ENCODE peak calls at places on chromosome 6, in four cellular contexts. K is IMR-90, D is DND-41, X is gastrocnemius medialis. Y is an unnamed sample.

GRCh38 chr6:156828280-156828703 is 51.1 kb downstream of the ARID1B start:
- DNase-seq in K (peak; percentile 91), D (no peak), X (peak; percentile 76), Y (no peak)

GRCh38 chr6:45922728-45923351 is 92.8 kb downstream of the CLIC5 start:
- DNase-seq in K (peak; percentile 61), D (peak; percentile 61), X (peak; percentile 52), Y (peak; percentile 51)

GRCh38 chr6:41171908-41172307 is 9.0 kb upstream of the TREM2 start:
- DNase-seq in K (no peak), D (no peak), X (no peak), Y (no peak)

GRCh38 chr6:5672581-5673011 is 334.1 kb downstream of the NRN1 start:
- DNase-seq in K (peak; percentile 90), D (no peak), X (peak; percentile 51), Y (no peak)

GRCh38 chr6:31572041-31572911 is at the start of gene LTA:
- DNase-seq in K (no peak), D (no peak), X (no peak), Y (no peak)

GRCh38 chr6:124792386-124792785 is 169.9 kb upstream of the RNF217 start:
- DNase-seq in K (no peak), D (no peak), X (no peak), Y (no peak)

GRCh38 chr6:127516676-127517273 is 2.4 kb downstream of the MTCL3 start:
- DNase-seq in K (peak; percentile 57), D (peak; percentile 49), X (no peak), Y (peak; percentile 20)

GRCh38 chr6:166586424-166587156 is at the start of gene RAMACL:
- DNase-seq in K (no peak), D (peak; percentile 20), X (no peak), Y (peak; percentile 36)

GRCh38 chr6:163554032-163554431 is 139.5 kb downstream of the QKI start:
- DNase-seq in K (no peak), D (no peak), X (no peak), Y (no peak)

GRCh38 chr6:37785002-37785687 is 34.4 kb upstream of the ZFAND3 start:
- DNase-seq in K (no peak), D (no peak), X (no peak), Y (no peak)

GRCh38 chr6:106827081-106827480 is 147.4 kb downstream of the CD24 start:
- DNase-seq in K (no peak), D (no peak), X (no peak), Y (no peak)

GRCh38 chr6:69180361-69181067 is 545.4 kb downstream of the ADGRB3 start:
- DNase-seq in K (no peak), D (no peak), X (no peak), Y (no peak)

GRCh38 chr6:44580901-44581300 is 193.4 kb downstream of the CDC5L start:
- DNase-seq in K (peak; percentile 74), D (no peak), X (no peak), Y (peak; percentile 1)

GRCh38 chr6:56765494-56765893 is 122.8 kb upstream of the DST start:
- DNase-seq in K (no peak), D (no peak), X (no peak), Y (no peak)

GRCh38 chr6:81401970-81402690 is 350.4 kb downstream of the TENT5A start:
- DNase-seq in K (peak; percentile 52), D (no peak), X (no peak), Y (no peak)

GRCh38 chr6:17930321-17930993 is 57.0 kb downstream of the KIF13A start:
- DNase-seq in K (peak; percentile 40), D (no peak), X (no peak), Y (no peak)

GRCh38 chr6:42532038-42532669 is 31.7 kb upstream of the UBR2 start:
- DNase-seq in K (peak; percentile 73), D (peak; percentile 23), X (no peak), Y (peak; percentile 29)

GRCh38 chr6:11290027-11290426 is 57.6 kb upstream of the NEDD9 start:
- DNase-seq in K (no peak), D (no peak), X (no peak), Y (no peak)

GRCh38 chr6:88513920-88514319 is 347.8 kb upstream of the CNR1 start:
- DNase-seq in K (no peak), D (no peak), X (no peak), Y (no peak)

GRCh38 chr6:126947070-126947469 is 171.4 kb upstream of the RSPO3 start:
- DNase-seq in K (peak; percentile 2), D (no peak), X (peak; percentile 40), Y (peak; percentile 25)

GRCh38 chr6:124393536-124393935 is 568.7 kb upstream of the RNF217 start:
- DNase-seq in K (peak; percentile 1), D (no peak), X (no peak), Y (no peak)

GRCh38 chr6:46923476-46923875 is 1.7 kb upstream of the ADGRF5 start:
- DNase-seq in K (no peak), D (no peak), X (peak; percentile 13), Y (no peak)

GRCh38 chr6:150420428-150420827 is 51.6 kb downstream of the IYD start:
- DNase-seq in K (no peak), D (no peak), X (no peak), Y (no peak)

GRCh38 chr6:150417899-150418824 is 49.4 kb downstream of the IYD start:
- DNase-seq in K (peak; percentile 84), D (peak; percentile 33), X (no peak), Y (peak; percentile 50)

GRCh38 chr6:150420926-150421325 is 52.1 kb downstream of the IYD start:
- DNase-seq in K (no peak), D (no peak), X (no peak), Y (no peak)

GRCh38 chr6:150417247-150417646 is 48.4 kb downstream of the IYD start:
- DNase-seq in K (no peak), D (no peak), X (no peak), Y (no peak)

DNA sequence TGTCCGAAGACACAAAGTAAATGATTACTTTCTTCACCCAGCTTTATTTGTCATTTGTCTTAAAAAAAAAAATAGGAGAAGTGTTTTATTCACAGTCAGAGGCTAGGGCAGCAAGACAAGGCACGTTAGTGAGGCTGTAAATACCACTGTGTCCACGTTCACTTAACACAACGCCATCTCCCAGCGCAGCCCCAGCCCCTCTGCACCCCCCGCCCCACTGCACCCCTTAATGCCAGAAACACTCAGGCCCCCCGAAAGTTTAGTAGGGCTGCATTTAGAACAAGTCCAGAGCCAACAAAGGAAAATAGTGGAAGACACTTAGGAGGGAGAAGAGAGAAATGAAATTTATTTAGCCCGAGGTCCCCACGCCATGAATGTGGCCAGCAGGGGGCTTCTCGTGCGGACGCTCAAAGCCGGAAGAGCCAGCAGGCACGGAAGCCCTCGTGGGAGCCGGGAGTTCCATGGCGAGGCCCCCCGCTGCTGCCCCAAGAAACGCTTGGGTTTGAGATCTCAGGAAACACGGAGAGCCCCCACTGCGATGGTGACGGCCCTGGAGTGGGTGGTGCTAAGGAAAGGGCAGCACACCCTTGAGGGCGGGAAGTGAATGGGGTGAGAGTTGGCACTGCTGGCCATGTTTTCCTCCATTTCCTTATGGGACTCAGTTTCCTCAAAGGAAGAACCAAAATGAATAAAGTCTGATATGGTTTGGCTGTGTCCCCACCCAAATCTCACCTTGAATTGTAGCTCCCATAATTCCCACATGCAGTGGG is 50.2 kb downstream of the IYD start:
- DNase-seq in K (peak; percentile 36), D (no peak), X (no peak), Y (peak; percentile 75)
- H3K4me3 ChIP-seq in K (peak overlapping the region; percentile 5), D (no peak overlapping the region), X (peak overlapping the region; percentile 50), Y (peak overlapping the region; percentile 4)

DNA sequence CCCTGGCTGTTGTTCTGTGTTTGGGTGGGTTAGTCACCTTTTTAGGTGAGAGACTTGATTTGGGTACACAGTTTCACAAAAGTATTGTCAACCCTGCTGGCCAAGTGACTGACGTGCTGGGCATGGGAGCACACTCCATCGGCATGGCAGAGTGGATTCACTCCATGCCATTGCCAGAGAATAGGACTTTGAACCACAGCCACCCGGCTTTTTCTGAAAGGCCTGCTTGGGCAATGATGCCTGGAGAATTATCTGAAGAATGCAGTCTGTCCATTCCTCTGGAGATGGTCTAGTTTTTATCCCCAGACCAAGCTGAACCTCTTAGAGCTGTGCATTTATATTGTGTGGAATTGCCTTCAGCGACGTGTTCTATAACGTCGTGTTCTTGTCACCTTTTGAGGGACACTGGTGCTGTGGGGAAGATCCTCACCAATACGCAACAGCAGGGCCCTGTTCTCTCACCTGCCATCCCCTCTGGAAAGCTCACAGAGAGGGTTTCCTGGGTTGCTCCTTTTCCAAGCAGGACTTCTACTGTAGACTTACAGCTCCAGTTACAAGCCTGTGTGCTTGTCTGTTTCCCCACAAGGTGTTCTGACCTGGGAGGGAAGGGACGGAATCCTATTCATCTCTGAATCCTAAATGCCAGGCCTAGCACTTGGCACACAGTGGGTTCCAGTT is 183.4 kb upstream of the AKAP12 start:
- DNase-seq in K (no peak), D (no peak), X (no peak), Y (peak; percentile 4)
- H3K27ac ChIP-seq in K (no peak overlapping the region), D (no peak overlapping the region), X (no peak overlapping the region), Y (no peak overlapping the region)

DNA sequence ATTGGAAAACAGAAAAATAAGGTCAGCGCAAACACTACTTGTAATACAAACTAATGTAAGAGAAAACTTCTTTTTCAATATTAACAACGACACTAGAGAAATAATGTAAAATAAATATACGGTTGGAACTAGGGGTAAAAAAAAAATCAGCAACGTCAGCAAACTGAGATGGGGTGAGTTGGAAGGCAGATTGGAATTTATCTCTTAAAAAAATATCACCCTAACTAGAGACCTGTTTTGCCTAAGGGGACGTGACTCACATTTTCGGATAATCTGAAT is 722 bp upstream of the UTRN start:
- DNase-seq in K (no peak), D (no peak), X (no peak), Y (no peak)
- TF ChIP-seq CTCF in K (no peak), D (no peak), X (no peak), Y (no peak)

DNA sequence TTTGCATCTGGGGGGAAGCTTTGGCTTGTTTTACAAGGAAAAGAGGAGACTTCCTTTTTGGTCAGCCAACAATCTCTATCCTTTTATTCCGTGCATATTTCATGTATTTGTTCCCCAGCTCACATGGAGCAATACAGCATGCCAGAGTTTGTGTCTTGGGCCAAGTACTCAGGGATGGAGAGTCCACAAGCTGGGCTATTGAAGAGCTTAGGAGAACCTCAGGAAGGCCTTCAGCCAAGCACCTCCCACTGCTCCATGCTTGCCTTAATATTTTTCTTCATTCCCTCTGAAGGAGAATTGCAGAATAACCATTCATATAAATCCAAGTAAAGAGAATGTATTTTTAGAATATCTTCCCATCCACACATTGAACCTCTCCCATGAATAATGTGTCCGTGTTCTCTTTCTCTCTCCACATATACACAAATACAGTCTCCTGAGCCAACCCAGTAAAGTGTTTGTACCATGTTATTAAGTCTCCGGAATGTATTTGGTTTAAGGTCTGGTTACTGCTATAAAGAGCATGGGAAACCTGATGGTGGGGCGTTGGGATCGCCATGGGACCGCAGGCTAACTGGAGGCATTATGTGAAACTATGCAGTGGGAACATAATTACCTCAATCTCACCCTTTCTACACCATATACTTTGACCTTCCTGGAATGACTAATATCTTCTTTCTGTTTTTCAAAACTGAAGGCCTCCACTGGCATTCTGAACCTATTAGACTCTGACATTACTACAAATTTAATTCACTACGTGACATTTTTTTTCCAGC is 3.0 kb downstream of the LAMA4 start:
- DNase-seq in K (peak; percentile 79), D (no peak), X (peak; percentile 42), Y (no peak)
- H3K4me3 ChIP-seq in K (peak overlapping the region; percentile 89), D (no peak overlapping the region), X (peak overlapping the region; percentile 69), Y (peak overlapping the region; percentile 34)

GRCh38 chr6:169253745-169254238 is at the start of gene THBS2:
- DNase-seq in K (peak; percentile 93), D (no peak), X (no peak), Y (no peak)

GRCh38 chr6:169254456-169255316 is 1.0 kb upstream of the THBS2 start:
- DNase-seq in K (no peak), D (no peak), X (no peak), Y (no peak)

GRCh38 chr6:169252805-169253189 is 849 bp downstream of the THBS2 start:
- DNase-seq in K (no peak), D (no peak), X (no peak), Y (no peak)

GRCh38 chr6:169251822-169252804 is 1.5 kb downstream of the THBS2 start:
- DNase-seq in K (no peak), D (no peak), X (no peak), Y (no peak)

GRCh38 chr6:169253341-169253740 is 305 bp downstream of the THBS2 start:
- DNase-seq in K (no peak), D (no peak), X (no peak), Y (no peak)
- H3K27ac ChIP-seq in K (peak overlapping the region; percentile 51), D (no peak overlapping the region), X (peak overlapping the region; percentile 19), Y (no peak overlapping the region)